ENCODE peak calls at places on chromosome 12, in five cellular contexts. X is GM12864, U is H9, M is cardiac muscle cell, D is neural crest cell. S is an unnamed sample.
A peak's percentile ranks its signal among the peaks of the same experiment; 100 is the strongest.

GRCh38 chr12:130761537-130762318 is 45.6 kb upstream of the RIMBP2 start:
- DNase-seq in X (no peak), U (peak; percentile 80), M (peak; percentile 30), D (peak; percentile 64), S (peak; percentile 37)

GRCh38 chr12:105369014-105369413 is 38.5 kb downstream of the C12orf75 start:
- DNase-seq in X (no peak), U (no peak), M (peak; percentile 68), D (no peak), S (no peak)

GRCh38 chr12:124456133-124456651 is 111.2 kb downstream of the NCOR2 start:
- DNase-seq in X (no peak), U (no peak), M (no peak), D (no peak), S (no peak)

GRCh38 chr12:79023261-79023660 is 158.7 kb downstream of the SYT1 start:
- DNase-seq in X (no peak), U (no peak), M (no peak), D (no peak), S (no peak)

GRCh38 chr12:110577717-110578521 is 5.2 kb downstream of the PPTC7 start:
- DNase-seq in X (peak; percentile 61), U (no peak), M (peak; percentile 65), D (no peak), S (no peak)

GRCh38 chr12:26746315-26746714 is 86.7 kb downstream of the ITPR2 start:
- DNase-seq in X (no peak), U (no peak), M (peak; percentile 56), D (no peak), S (no peak)

GRCh38 chr12:15777355-15778012 is 11.7 kb downstream of the EPS8 start:
- DNase-seq in X (no peak), U (no peak), M (peak; percentile 72), D (no peak), S (no peak)

GRCh38 chr12:113190761-113191160 is 5.2 kb downstream of the RITA1 start:
- DNase-seq in X (no peak), U (peak; percentile 74), M (peak; percentile 30), D (no peak), S (no peak)

GRCh38 chr12:113269257-113269943 is 48.1 kb downstream of the TPCN1 start:
- DNase-seq in X (no peak), U (no peak), M (no peak), D (no peak), S (no peak)

GRCh38 chr12:92759634-92760268 is 57.0 kb downstream of the PLEKHG7 start:
- DNase-seq in X (no peak), U (no peak), M (peak; percentile 91), D (no peak), S (no peak)

GRCh38 chr12:102816816-102817434 is 100.1 kb downstream of the PAH start:
- DNase-seq in X (peak; percentile 4), U (no peak), M (peak; percentile 48), D (no peak), S (no peak)

GRCh38 chr12:123243851-123244250 is 10.6 kb downstream of the MTRFR start:
- DNase-seq in X (no peak), U (no peak), M (no peak), D (no peak), S (no peak)

GRCh38 chr12:132422057-132423043 is 67.6 kb upstream of the FBRSL1 start:
- DNase-seq in X (no peak), U (peak; percentile 70), M (no peak), D (peak; percentile 38), S (no peak)
- TF ChIP-seq CTCF in X (no peak), U (peak; percentile 55), M (no peak), D (no peak), S (no peak)

GRCh38 chr12:111749391-111749790 is 17.3 kb upstream of the ALDH2 start:
- DNase-seq in X (no peak), U (no peak), M (no peak), D (no peak), S (no peak)

GRCh38 chr12:111756196-111756595 is 10.5 kb upstream of the ALDH2 start:
- DNase-seq in X (no peak), U (no peak), M (no peak), D (no peak), S (no peak)

GRCh38 chr12:111756681-111757080 is 10.1 kb upstream of the ALDH2 start:
- DNase-seq in X (no peak), U (no peak), M (no peak), D (no peak), S (no peak)

GRCh38 chr12:111754671-111755070 is 12.1 kb upstream of the ALDH2 start:
- DNase-seq in X (no peak), U (no peak), M (no peak), D (no peak), S (peak; percentile 42)

GRCh38 chr12:111753144-111753881 is 13.4 kb upstream of the ALDH2 start:
- DNase-seq in X (no peak), U (peak; percentile 80), M (peak; percentile 82), D (peak; percentile 45), S (peak; percentile 81)
- TF ChIP-seq CTCF in X (peak; percentile 80), U (peak; percentile 95), M (peak; percentile 90), D (peak; percentile 69), S (peak; percentile 75)

DNA sequence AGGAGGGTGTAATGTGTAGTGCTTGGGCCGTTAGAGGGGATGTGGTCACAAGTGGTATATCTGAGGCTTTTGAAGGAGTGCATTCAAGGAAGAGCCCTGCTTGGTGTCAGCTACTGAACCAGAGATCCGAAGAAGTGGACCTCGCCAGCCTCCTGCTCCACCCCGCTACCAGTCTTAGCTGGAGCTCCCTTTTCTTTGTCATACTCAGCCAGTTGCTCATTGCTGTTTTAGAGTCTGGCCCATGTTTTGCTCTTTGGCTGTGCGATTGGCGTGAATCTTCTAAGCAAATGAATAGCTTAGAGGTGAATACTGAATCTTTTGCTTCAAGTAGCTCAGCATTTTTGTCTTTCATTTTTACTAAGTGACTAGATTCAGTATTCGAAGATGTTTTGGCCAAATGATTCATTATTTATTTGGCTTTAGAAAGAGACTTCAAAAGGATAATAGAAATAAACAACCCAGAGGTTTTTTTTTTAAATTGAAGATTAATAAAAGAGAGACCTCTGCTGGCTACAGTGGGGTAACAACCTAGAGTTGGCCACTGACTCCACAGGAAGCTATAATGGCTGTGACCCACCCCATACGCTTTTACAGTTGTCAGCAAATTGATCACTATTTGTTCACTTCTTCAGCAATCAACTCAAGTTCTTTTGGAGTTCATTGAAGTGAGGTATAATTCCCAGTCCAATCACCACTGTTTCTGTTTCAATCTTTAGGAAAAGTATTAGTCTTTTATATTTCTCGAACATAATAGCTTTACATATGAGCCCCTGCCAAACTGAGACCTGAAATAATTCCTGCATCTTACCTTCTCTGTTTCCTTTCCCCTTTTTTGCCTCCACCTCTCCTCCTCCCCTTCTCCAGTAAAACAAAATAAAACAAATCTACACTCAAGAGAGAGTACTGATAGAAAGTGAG is 19.9 kb downstream of the CDKN1B start:
- DNase-seq in X (no peak), U (no peak), M (peak; percentile 60), D (no peak), S (peak; percentile 51)
- TF ChIP-seq CTCF in X (peak; percentile 50), U (peak; percentile 73), M (peak; percentile 55), D (peak; percentile 79), S (peak; percentile 48)

DNA sequence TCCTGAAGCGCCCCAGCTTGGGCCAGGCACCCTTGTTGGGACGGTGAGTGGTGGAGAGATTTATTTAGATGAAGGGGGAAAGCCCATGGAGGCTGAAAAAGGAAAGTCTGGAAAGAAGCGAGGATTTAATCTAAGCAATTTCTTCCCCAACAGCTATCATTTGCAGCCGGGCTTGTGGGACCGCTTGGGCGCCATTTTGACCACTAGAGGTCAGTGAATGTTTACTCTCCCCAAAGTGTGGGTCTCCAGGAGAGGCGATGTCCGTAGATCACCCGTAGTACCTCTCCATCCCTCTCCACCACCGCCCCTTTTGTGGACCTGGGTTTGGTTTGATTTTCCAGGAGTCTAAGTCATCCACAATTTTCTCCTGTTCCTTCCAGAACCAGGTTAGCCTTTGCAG is 91.2 kb upstream of the PARP11 start:
- DNase-seq in X (no peak), U (peak; percentile 77), M (peak; percentile 5), D (peak; percentile 38), S (peak; percentile 25)
- TF ChIP-seq CTCF in X (peak; percentile 65), U (peak; percentile 78), M (no peak), D (peak; percentile 56), S (peak; percentile 30)

DNA sequence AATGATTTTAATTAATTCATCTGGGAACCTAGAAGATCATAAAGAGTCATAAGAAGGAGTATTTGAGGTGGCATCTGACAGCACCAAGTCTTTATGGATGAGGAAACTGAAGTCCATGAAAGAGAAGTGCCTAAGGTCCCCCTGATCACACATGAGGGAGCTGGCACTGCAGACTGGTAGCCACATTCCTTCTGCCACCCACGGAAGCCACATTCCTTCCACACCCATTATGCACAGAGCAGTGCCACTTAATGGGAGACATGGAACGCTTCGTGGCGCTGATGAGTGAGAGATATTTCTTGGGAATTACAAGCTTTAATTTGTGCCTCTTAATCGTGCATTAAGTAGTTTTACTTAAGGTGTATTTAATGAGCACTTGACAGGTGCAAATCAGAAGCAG is 139.3 kb upstream of the NTF3 start:
- DNase-seq in X (no peak), U (no peak), M (no peak), D (no peak), S (no peak)
- TF ChIP-seq CTCF in X (no peak), U (no peak), M (no peak), D (no peak), S (no peak)

DNA sequence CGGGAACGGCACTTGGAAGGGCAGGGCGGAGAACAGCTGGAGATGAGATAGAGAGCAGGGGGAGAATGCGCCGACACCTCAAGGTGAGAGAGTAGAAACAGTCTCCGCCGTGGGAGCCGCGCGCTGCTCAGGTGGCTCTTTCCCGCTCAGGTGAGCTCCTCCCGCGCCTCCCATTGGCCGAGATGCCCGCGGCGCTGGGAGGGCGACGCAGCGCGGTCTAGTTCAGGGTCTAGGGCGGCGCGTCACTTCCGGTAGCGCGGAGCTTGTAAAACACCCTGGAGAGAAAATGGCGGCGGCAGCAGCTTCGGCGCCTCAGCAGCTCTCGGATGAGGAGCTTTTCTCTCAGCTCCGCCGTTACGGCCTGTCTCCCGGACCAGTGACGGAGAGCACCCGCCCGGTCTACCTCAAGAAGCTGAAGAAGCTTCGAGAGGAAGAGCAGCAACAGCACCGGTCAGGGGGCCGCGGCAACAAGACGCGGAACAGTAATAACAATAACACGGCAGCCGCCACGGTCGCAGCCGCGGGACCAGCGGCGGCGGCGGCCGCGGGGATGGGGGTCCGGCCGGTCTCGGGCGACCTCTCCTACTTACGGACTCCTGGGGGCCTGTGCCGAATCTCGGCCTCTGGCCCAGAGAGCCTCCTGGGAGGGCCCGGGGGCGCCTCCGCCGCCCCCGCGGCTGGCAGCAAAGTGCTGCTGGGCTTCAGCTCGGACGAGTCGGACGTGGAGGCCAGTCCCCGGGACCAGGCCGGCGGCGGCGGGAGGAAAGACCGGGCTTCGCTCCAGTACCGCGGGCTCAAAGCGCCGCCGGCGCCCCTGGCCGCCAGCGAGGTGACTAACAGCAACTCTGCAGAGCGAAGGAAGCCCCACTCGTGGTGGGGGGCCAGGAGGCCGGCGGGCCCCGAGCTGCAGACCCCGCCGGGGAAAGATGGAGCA is at the start of gene LEMD3:
- DNase-seq in X (peak; percentile 85), U (peak; percentile 98), M (peak; percentile 91), D (peak; percentile 79), S (peak; percentile 99)
- TF ChIP-seq CTCF in X (no peak), U (no peak), M (no peak), D (peak; percentile 16), S (no peak)

GRCh38 chr12:55973598-55974307 is at the start of gene RAB5B:
- DNase-seq in X (peak; percentile 100), U (peak; percentile 100), M (peak; percentile 100), D (peak; percentile 87), S (peak; percentile 100)
- TF ChIP-seq CTCF in X (no peak), U (no peak), M (no peak), D (no peak), S (no peak)

S was measured in body of pancreas.